ENCODE peak calls at places on chromosome 3, in ten cellular contexts. T, J, Y, G, S, A, D, Z, P and O are unnamed samples.

GRCh38 chr3:77620009-77620408 is 580.1 kb downstream of the ROBO2 start:
- DNase-seq in Y (no peak), T (peak), J (peak), P (no peak), G (no peak), A (peak), D (no peak), Z (no peak), S (peak), O (peak)

GRCh38 chr3:55615694-55616310 is 128.7 kb upstream of the WNT5A start:
- DNase-seq in Z (no peak), A (no peak), Y (no peak), J (no peak), T (no peak), S (peak), D (no peak), P (no peak), G (no peak), O (no peak)

GRCh38 chr3:171129827-171130226 is 103.3 kb upstream of the SLC2A2 start:
- DNase-seq in Y (no peak), Z (no peak), T (peak), P (no peak), G (no peak), J (peak), S (no peak), A (peak), D (no peak), O (no peak)

GRCh38 chr3:195823998-195824397 is 12.3 kb upstream of the MUC4 start:
- DNase-seq in J (no peak), S (no peak), P (no peak), G (no peak), Y (no peak), Z (no peak), A (peak), D (peak), T (peak), O (peak)

GRCh38 chr3:1131156-1131555 is 38.3 kb downstream of the CNTN6 start:
- DNase-seq in A (no peak), Z (no peak), J (no peak), S (no peak), D (no peak), G (no peak), P (no peak), Y (no peak), T (no peak), O (no peak)

GRCh38 chr3:54243262-54243931 is 121.0 kb downstream of the CACNA2D3 start:
- DNase-seq in D (no peak), T (no peak), J (no peak), P (peak), S (peak), Z (no peak), A (no peak), G (no peak), Y (no peak), O (no peak)

GRCh38 chr3:137771401-137772230 is 7.5 kb downstream of the SOX14 start:
- DNase-seq in G (no peak), Z (no peak), T (no peak), S (no peak), A (no peak), P (no peak), J (no peak), D (no peak), Y (no peak), O (no peak)

GRCh38 chr3:182258538-182259177 is 534.6 kb upstream of the ATP11B start:
- DNase-seq in P (peak), A (peak), Y (no peak), S (no peak), G (peak), J (no peak), T (peak), D (peak), Z (no peak), O (peak)

GRCh38 chr3:128873623-128874022 is 5.8 kb upstream of the ACAD9 start:
- DNase-seq in Y (no peak), Z (no peak), P (no peak), G (no peak), D (no peak), T (no peak), J (no peak), A (no peak), S (no peak), O (peak)

GRCh38 chr3:195099976-195100755 is 170.8 kb downstream of the XXYLT1 start:
- DNase-seq in A (no peak), Y (no peak), Z (no peak), G (no peak), J (no peak), P (no peak), T (no peak), S (no peak), D (no peak), O (no peak)

GRCh38 chr3:131735121-131735520 is 232.3 kb upstream of the MRPL3 start:
- DNase-seq in A (peak), Z (no peak), J (no peak), S (no peak), Y (no peak), T (peak), P (no peak), G (no peak), D (no peak), O (peak)

GRCh38 chr3:150135321-150135721 is 164.6 kb upstream of the PFN2 start:
- DNase-seq in T (peak), S (no peak), G (no peak), P (no peak), D (no peak), J (no peak), Z (no peak), A (peak), Y (no peak), O (no peak)

GRCh38 chr3:164748626-164749025 is 329.7 kb downstream of the SI start:
- DNase-seq in A (no peak), D (no peak), J (no peak), S (no peak), T (no peak), Z (no peak), P (no peak), Y (no peak), G (no peak), O (peak)

GRCh38 chr3:38916706-38917105 is 100.7 kb upstream of the SCN10A start:
- DNase-seq in J (peak), G (no peak), T (peak), A (peak), P (no peak), D (no peak), Z (no peak), Y (no peak), S (no peak), O (peak)

GRCh38 chr3:37639922-37640321 is 221.8 kb upstream of the CTDSPL start:
- DNase-seq in G (no peak), Y (no peak), S (no peak), T (no peak), P (no peak), J (no peak), D (no peak), Z (no peak), A (no peak), O (no peak)

GRCh38 chr3:64489361-64490044 is 198.3 kb downstream of the ADAMTS9 start:
- DNase-seq in T (peak), D (peak), Z (peak), J (no peak), P (no peak), Y (no peak), S (no peak), G (no peak), A (peak), O (peak)

GRCh38 chr3:33438284-33438668 is 1.9 kb downstream of the UBP1 start:
- DNase-seq in S (no peak), Y (no peak), T (peak), Z (no peak), G (peak), D (no peak), P (peak), J (no peak), A (peak), O (peak)

GRCh38 chr3:28590216-28590615 is 241.6 kb upstream of the AZI2 start:
- DNase-seq in J (no peak), Y (no peak), A (peak), T (no peak), D (no peak), G (no peak), Z (no peak), S (no peak), P (peak), O (no peak)

GRCh38 chr3:23385327-23385726 is 182.2 kb downstream of the UBE2E2 start:
- DNase-seq in J (no peak), S (no peak), A (no peak), Y (no peak), D (no peak), G (no peak), T (no peak), P (no peak), Z (no peak), O (no peak)

GRCh38 chr3:151726016-151726415 is 7.7 kb upstream of the AADACL2 start:
- DNase-seq in Z (no peak), P (no peak), D (peak), Y (no peak), J (peak), A (peak), T (peak), G (no peak), S (peak), O (no peak)

GRCh38 chr3:188797045-188797444 is 374.7 kb upstream of the TPRG1 start:
- DNase-seq in S (no peak), D (no peak), Z (no peak), P (no peak), J (no peak), Y (no peak), G (no peak), T (peak), A (no peak), O (no peak)

GRCh38 chr3:23172059-23172458 is 31.1 kb upstream of the UBE2E2 start:
- DNase-seq in A (no peak), Z (no peak), Y (no peak), S (no peak), J (no peak), T (no peak), D (peak), P (no peak), G (no peak), O (peak)

GRCh38 chr3:167913218-167913902 is 177.8 kb downstream of the SERPINI1 start:
- DNase-seq in S (no peak), G (no peak), D (no peak), P (peak), J (peak), A (peak), Z (no peak), Y (no peak), T (peak), O (peak)

GRCh38 chr3:112395166-112395894 is 62.4 kb downstream of the CD200 start:
- DNase-seq in T (no peak), G (peak), D (no peak), S (peak), J (no peak), Z (no peak), Y (no peak), P (no peak), A (peak), O (no peak)

GRCh38 chr3:150220791-150221190 is 187.3 kb upstream of the TSC22D2 start:
- DNase-seq in P (no peak), T (no peak), Y (peak), A (peak), J (no peak), S (no peak), D (no peak), G (no peak), Z (no peak), O (no peak)

GRCh38 chr3:111747490-111747889 is 111.6 kb upstream of the PHLDB2 start:
- DNase-seq in Y (no peak), S (no peak), Z (no peak), J (peak), D (no peak), P (no peak), G (peak), A (peak), T (peak), O (peak)

GRCh38 chr3:55296035-55296434 is 191.1 kb downstream of the WNT5A start:
- DNase-seq in T (peak), G (no peak), D (no peak), Z (no peak), P (no peak), A (peak), S (no peak), J (no peak), Y (no peak), O (no peak)

GRCh38 chr3:42042747-42043115 is 48.4 kb upstream of the TRAK1 start:
- DNase-seq in Z (no peak), D (no peak), J (no peak), Y (no peak), P (no peak), S (no peak), G (no peak), T (no peak), A (no peak), O (no peak)

GRCh38 chr3:99562138-99562537 is 76.3 kb upstream of the COL8A1 start:
- DNase-seq in T (peak), D (no peak), P (no peak), J (peak), G (peak), Z (no peak), Y (no peak), A (peak), S (no peak), O (peak)

GRCh38 chr3:125325746-125326145 is 49.4 kb downstream of the ZNF148 start:
- DNase-seq in T (no peak), D (no peak), Z (no peak), S (no peak), A (no peak), J (no peak), Y (no peak), P (no peak), G (peak), O (no peak)

GRCh38 chr3:194261581-194262063 is 89.5 kb downstream of the CPN2 start:
- DNase-seq in J (no peak), G (no peak), D (no peak), T (no peak), P (no peak), A (no peak), S (no peak), Z (no peak), Y (peak), O (no peak)

GRCh38 chr3:27093771-27094170 is 275.4 kb downstream of the NEK10 start:
- DNase-seq in S (peak), Y (no peak), J (no peak), A (no peak), T (peak), P (no peak), G (no peak), D (no peak), Z (no peak), O (peak)

GRCh38 chr3:118938183-118938961 is 96.3 kb downstream of the IGSF11 start:
- DNase-seq in T (peak), S (no peak), Z (no peak), J (no peak), G (peak), D (no peak), Y (no peak), A (peak), P (no peak), O (peak)

GRCh38 chr3:111676177-111677021 is 81.3 kb upstream of the ZBED2 start:
- DNase-seq in P (peak), T (no peak), A (peak), D (peak), G (peak), Z (no peak), Y (no peak), J (peak), S (no peak), O (peak)

GRCh38 chr3:133967992-133968892 is 61.5 kb downstream of the SLCO2A1 start:
- DNase-seq in S (no peak), T (no peak), G (peak), Y (no peak), D (no peak), P (no peak), J (no peak), A (no peak), Z (peak), O (no peak)

GRCh38 chr3:194006-194405 is 2.6 kb upstream of the CHL1 start:
- DNase-seq in G (no peak), S (no peak), J (no peak), D (no peak), T (no peak), A (no peak), Y (no peak), Z (no peak), P (no peak), O (no peak)

GRCh38 chr3:127455541-127456450 is 134.7 kb downstream of the TPRA1 start:
- DNase-seq in A (peak), D (peak), G (peak), Y (peak), J (peak), P (peak), T (peak), Z (peak), S (no peak), O (peak)

GRCh38 chr3:23402728-23403505 is 199.8 kb downstream of the UBE2E2 start:
- DNase-seq in Z (no peak), G (no peak), T (no peak), S (no peak), A (peak), J (no peak), P (peak), D (no peak), Y (no peak), O (no peak)

GRCh38 chr3:197600796-197601565 is 45.2 kb upstream of the BDH1 start:
- DNase-seq in S (no peak), P (no peak), T (peak), G (no peak), D (no peak), J (peak), Y (peak), Z (no peak), A (peak), O (peak)

DNA sequence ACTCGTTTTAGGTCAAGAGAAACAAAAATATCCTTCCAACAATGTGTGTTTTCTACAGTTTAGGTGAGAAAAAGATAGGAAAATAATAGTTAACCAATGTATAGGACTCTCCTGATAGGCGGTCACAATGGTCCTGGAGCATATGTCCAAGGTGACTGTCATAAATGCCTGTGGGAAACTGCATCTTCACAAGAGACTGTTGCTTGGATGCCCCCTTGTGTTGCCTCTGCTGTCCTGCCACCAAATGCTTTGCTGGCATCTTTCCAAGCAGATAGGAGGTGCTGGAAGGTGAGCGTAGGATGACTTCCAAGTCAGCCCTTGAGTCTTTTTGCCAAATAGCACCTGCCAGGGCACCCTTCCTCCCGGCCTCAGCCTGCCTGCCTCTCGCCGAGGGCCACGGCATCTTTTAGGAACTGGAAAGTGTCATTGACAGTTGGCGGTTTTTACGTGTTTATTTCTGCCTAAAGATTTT is 24.1 kb upstream of the SACM1L start:
- DNase-seq in G (peak), P (peak), T (peak), S (no peak), D (no peak), A (no peak), Z (no peak), J (no peak), Y (no peak), O (peak)
- TF ChIP-seq CTCF in G (peak), P (peak), T (peak), S (peak), D (peak), A (peak), Z (no peak), J (peak), Y (no peak), O (peak)

DNA sequence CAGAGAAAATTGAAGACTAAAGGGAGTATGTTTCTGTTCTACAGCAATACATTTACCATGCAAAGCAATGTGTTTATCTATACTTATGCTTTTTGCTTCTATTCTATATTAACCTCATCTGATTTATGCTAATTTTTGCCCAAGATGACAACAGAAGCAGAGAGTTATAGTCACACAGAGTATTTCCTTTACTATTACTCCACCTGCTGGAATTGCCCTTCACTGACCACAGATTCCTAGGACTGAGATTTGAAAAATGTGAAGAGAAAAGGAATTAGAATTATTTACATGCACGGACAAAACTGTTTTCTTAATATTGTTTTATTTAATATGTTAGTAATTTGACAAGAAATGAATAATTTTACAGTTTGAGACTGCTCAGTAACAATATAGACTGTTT is 745.6 kb downstream of the VGLL3 start:
- DNase-seq in J (no peak), G (no peak), Z (no peak), T (peak), P (no peak), S (no peak), Y (no peak), A (no peak), D (no peak), O (no peak)
- TF ChIP-seq CTCF in J (peak), G (no peak), Z (no peak), T (peak), P (no peak), S (no peak), Y (no peak), A (peak), D (peak), O (no peak)

GRCh38 chr3:163491714-163492113 is 1586.6 kb downstream of the SI start:
- DNase-seq in A (no peak), J (no peak), D (no peak), P (no peak), Z (no peak), S (no peak), G (no peak), Y (no peak), T (no peak), O (no peak)

DNA sequence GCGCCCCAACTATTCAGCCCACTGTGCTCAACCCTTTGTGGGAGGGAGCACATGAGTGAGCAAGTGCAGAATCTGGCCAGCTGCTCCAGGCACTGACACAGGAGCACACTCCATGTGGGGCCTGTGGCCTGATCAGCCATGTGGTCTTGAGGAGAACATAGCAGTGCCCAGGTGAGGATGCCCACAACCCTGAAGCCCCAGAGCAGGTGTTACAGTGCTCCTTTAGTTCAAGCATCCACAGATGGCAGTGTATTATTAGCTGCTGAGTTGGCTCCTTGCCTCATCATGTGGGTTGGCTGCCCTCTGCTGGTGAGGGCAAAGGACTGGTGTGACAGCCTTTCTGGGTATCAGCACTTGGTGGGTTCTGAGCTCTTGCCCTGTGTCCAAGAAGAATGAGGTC is 1588.2 kb downstream of the SI start:
- DNase-seq in Y (no peak), D (peak), S (peak), T (peak), J (peak), P (peak), G (no peak), A (peak), Z (no peak), O (peak)
- TF ChIP-seq CTCF in Y (no peak), D (peak), S (peak), T (peak), J (peak), P (peak), G (no peak), A (peak), Z (no peak), O (peak)

GRCh38 chr3:185982632-185983031 is 44.8 kb upstream of the TRA2B start:
- DNase-seq in T (no peak), D (no peak), S (no peak), J (no peak), Y (peak), P (no peak), A (no peak), Z (no peak), G (no peak), O (no peak)

GRCh38 chr3:185984203-185984602 is 46.4 kb upstream of the TRA2B start:
- DNase-seq in J (no peak), D (no peak), P (no peak), G (no peak), A (no peak), S (no peak), Z (no peak), T (no peak), Y (no peak), O (no peak)

GRCh38 chr3:185981621-185982020 is 43.8 kb upstream of the TRA2B start:
- DNase-seq in A (no peak), G (no peak), J (no peak), S (no peak), Y (peak), D (peak), P (no peak), Z (no peak), T (no peak), O (no peak)

GRCh38 chr3:185986201-185986600 is 48.4 kb upstream of the TRA2B start:
- DNase-seq in Z (no peak), A (no peak), G (no peak), Y (peak), P (no peak), T (no peak), D (no peak), J (no peak), S (no peak), O (no peak)

GRCh38 chr3:185983495-185984141 is 45.8 kb upstream of the TRA2B start:
- DNase-seq in J (peak), Z (peak), D (peak), A (peak), T (peak), S (no peak), Y (peak), G (peak), P (peak), O (peak)
- TF ChIP-seq CTCF in J (peak), Z (peak), D (peak), A (peak), T (peak), S (peak), Y (peak), G (peak), P (peak), O (peak)